ENCODE peak calls at places on chromosomes 2 and 18, in four cellular contexts. D is SK-N-SH, P is neural progenitor cell, K is OCI-LY7. U is an unnamed sample.

GRCh38 chr2:215447056-215447455 is 11.2 kb upstream of the FN1 start:
- DNase-seq in K (no peak), D (no peak), P (no peak), U (no peak)

GRCh38 chr2:154226931-154227330 is 355.2 kb downstream of the GALNT13 start:
- DNase-seq in D (no peak), P (no peak), K (no peak), U (no peak)

GRCh38 chr18:8735274-8735673 is 29.9 kb downstream of the MTCL1 start:
- DNase-seq in P (peak), D (no peak), K (no peak), U (no peak)

GRCh38 chr2:7888876-7889275 is 793.0 kb upstream of the ID2 start:
- DNase-seq in K (no peak), P (no peak), D (no peak), U (no peak)

GRCh38 chr2:1727101-1727771 is 17.1 kb downstream of the PXDN start:
- DNase-seq in K (no peak), P (no peak), D (no peak), U (no peak)

GRCh38 chr2:163552758-163553157 is 183.1 kb downstream of the FIGN start:
- DNase-seq in P (no peak), D (no peak), K (no peak), U (no peak)

GRCh38 chr2:173719471-173719870 is 245.7 kb downstream of the SP3 start:
- DNase-seq in K (no peak), P (no peak), D (no peak), U (no peak)

GRCh38 chr18:55343396-55344073 is 244.5 kb downstream of the TCF4 start:
- DNase-seq in K (peak), P (no peak), D (no peak), U (peak)

GRCh38 chr2:150548527-150548926 is 61.1 kb upstream of the RND3 start:
- DNase-seq in D (peak), P (peak), K (peak), U (peak)

GRCh38 chr2:23327897-23328296 is 57.1 kb upstream of the KLHL29 start:
- DNase-seq in K (no peak), P (no peak), D (peak), U (no peak)

GRCh38 chr2:112582314-112582746 is 2.1 kb upstream of the CHCHD5 start:
- DNase-seq in P (peak), D (peak), K (peak), U (peak)

GRCh38 chr2:96113367-96113677 is 3.0 kb downstream of the ADRA2B start:
- DNase-seq in D (no peak), P (no peak), K (peak), U (no peak)

GRCh38 chr2:72094701-72095100 is 53.0 kb downstream of the CYP26B1 start:
- DNase-seq in K (no peak), D (no peak), P (no peak), U (no peak)

GRCh38 chr2:100610381-100610831 is 47.6 kb downstream of the PDCL3 start:
- DNase-seq in P (peak), K (peak), D (peak), U (peak)

GRCh38 chr2:191942114-191943103 is 95.5 kb upstream of the CAVIN2 start:
- DNase-seq in K (no peak), P (peak), D (peak), U (peak)

GRCh38 chr2:126864861-126865260 is 33.8 kb upstream of the TEX51 start:
- DNase-seq in P (no peak), K (peak), D (no peak), U (no peak)

GRCh38 chr2:169709970-169710369 is 15.7 kb downstream of the PHOSPHO2 start:
- DNase-seq in P (no peak), D (no peak), K (no peak), U (no peak)

GRCh38 chr2:161651547-161651946 is 27.3 kb downstream of the SLC4A10 start:
- DNase-seq in P (no peak), K (no peak), D (no peak), U (no peak)

GRCh38 chr18:70334728-70335329 is 46.0 kb downstream of the SOCS6 start:
- DNase-seq in D (no peak), P (no peak), K (no peak), U (no peak)

GRCh38 chr2:118492335-118492734 is 355.1 kb downstream of the EN1 start:
- DNase-seq in K (peak), D (no peak), P (no peak), U (peak)

GRCh38 chr2:171598713-171599319 is 76.5 kb downstream of the CYBRD1 start:
- DNase-seq in P (peak), K (peak), D (peak), U (peak)

GRCh38 chr2:3465844-3466481 is 53.4 kb downstream of the ADI1 start:
- DNase-seq in K (no peak), D (no peak), P (no peak), U (peak)

GRCh38 chr18:22168360-22168921 is 948 bp upstream of the GATA6 start:
- DNase-seq in P (peak), D (peak), K (no peak), U (peak)

GRCh38 chr2:26848336-26849055 is 564 bp downstream of the DPYSL5 start:
- DNase-seq in D (peak), P (peak), K (no peak), U (peak)

GRCh38 chr18:48059363-48060109 is 129.1 kb upstream of the SMAD2 start:
- DNase-seq in P (peak), D (peak), K (no peak), U (peak)

GRCh38 chr2:181312515-181312927 is 144.7 kb upstream of the ITGA4 start:
- DNase-seq in D (no peak), K (peak), P (no peak), U (no peak)

GRCh38 chr2:66508358-66509071 is 73.6 kb downstream of the MEIS1 start:
- DNase-seq in D (peak), P (peak), K (no peak), U (no peak)

GRCh38 chr18:1062592-1062991 is 157.9 kb downstream of the ADCYAP1 start:
- DNase-seq in K (no peak), D (no peak), P (peak), U (no peak)

GRCh38 chr2:39435974-39436591 is 1.0 kb downstream of the MAP4K3 start:
- DNase-seq in K (peak), P (no peak), D (peak), U (peak)

DNA sequence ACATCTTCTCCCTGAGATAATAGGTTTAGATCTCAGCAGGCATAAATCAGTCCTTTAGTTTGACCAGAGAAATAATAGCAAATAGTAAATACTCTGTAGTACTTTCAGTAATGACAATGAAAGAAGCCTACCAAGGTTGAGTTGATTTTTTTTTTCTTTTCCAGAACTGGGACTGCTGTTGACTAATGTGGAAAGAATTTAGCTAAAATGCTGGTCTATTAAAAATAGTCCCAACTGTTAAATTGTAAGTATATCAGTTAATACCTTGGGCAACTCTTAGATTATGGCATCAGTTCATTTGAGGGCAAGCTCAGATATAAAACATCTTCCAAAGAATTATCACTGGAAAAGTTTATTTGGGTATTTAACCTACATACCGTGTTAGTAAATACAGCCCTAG is 121.0 kb downstream of the MTX2 start:
- DNase-seq in K (no peak), D (no peak), P (no peak), U (no peak)
- TF ChIP-seq EZH2phosphoT487 in K (no peak), D (no peak), P (no peak), U (no peak)

DNA sequence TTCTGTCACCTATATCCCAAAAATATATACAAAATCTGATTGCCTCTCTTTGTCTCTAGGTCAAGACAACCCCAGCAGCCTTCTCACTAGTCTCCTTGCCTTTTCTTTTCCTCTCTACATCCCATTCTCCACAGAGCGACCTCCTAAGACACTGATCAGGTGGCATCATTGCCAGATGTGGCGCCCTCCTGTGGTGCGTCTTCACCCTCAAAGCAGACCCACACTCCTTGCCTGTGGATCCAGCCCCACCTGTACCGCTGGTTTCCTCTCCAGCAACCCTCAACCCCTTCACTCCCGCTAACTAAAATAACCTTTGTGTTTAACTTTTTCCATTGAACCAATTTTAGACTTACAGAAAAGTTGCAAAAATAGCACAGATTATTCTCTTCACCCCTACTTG is 273.3 kb downstream of the GLI2 start:
- DNase-seq in D (no peak), P (peak), K (peak), U (no peak)
- TF ChIP-seq CTCF in D (peak), P (peak), K (peak), U (peak)

GRCh38 chr2:238339814-238340213 is 19.5 kb downstream of the TRAF3IP1 start:
- DNase-seq in K (no peak), D (peak), P (no peak), U (no peak)

GRCh38 chr2:238338710-238339394 is 18.5 kb downstream of the TRAF3IP1 start:
- DNase-seq in P (peak), K (no peak), D (no peak), U (no peak)

GRCh38 chr2:238341536-238341935 is 21.2 kb downstream of the TRAF3IP1 start:
- DNase-seq in K (no peak), P (no peak), D (no peak), U (no peak)

GRCh38 chr2:238337846-238338245 is 17.5 kb downstream of the TRAF3IP1 start:
- DNase-seq in D (no peak), K (no peak), P (no peak), U (no peak)

GRCh38 chr2:238339395-238339780 is 19.1 kb downstream of the TRAF3IP1 start:
- DNase-seq in K (no peak), P (no peak), D (no peak), U (no peak)
- TF ChIP-seq EZH2phosphoT487 in K (no peak), P (no peak), D (no peak), U (no peak)

GRCh38 chr2:52805901-52806410 is 961.6 kb upstream of the CHAC2 start:
- DNase-seq in P (no peak), K (no peak), D (no peak), U (no peak)

DNA sequence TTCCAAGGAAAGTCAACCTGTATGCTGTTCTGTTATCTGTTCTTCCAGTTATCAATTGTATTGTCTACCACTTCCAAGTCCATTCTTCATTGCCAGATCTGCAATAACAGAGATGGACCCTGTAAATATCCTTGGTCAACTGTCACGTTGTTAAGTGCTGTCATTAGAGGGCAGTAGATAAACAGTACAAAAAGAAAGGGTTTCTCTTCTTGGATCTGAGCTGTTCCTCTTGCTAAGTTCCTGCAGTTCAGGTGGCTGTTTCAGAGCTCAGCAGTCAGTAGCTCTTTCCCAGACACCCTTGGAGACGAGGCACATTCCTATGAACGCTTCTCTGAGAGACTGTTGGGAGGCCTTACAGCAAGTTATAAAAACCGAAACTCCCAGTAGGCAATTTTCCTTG is 957.1 kb upstream of the CHAC2 start:
- DNase-seq in P (peak), D (peak), K (no peak), U (peak)
- TF ChIP-seq CTCF in P (peak), D (peak), K (peak), U (peak)

GRCh38 chr2:32416519-32416918 is 59.7 kb downstream of the BIRC6 start:
- DNase-seq in D (no peak), K (no peak), P (no peak), U (no peak)
- TF ChIP-seq EZH2phosphoT487 in D (no peak), K (no peak), P (no peak), U (no peak)

GRCh38 chr2:197310271-197310939 is at the start of gene ANKRD44:
- DNase-seq in P (peak), D (peak), K (peak), U (peak)
- TF ChIP-seq CTCF in P (peak), D (peak), K (peak), U (peak)

DNA sequence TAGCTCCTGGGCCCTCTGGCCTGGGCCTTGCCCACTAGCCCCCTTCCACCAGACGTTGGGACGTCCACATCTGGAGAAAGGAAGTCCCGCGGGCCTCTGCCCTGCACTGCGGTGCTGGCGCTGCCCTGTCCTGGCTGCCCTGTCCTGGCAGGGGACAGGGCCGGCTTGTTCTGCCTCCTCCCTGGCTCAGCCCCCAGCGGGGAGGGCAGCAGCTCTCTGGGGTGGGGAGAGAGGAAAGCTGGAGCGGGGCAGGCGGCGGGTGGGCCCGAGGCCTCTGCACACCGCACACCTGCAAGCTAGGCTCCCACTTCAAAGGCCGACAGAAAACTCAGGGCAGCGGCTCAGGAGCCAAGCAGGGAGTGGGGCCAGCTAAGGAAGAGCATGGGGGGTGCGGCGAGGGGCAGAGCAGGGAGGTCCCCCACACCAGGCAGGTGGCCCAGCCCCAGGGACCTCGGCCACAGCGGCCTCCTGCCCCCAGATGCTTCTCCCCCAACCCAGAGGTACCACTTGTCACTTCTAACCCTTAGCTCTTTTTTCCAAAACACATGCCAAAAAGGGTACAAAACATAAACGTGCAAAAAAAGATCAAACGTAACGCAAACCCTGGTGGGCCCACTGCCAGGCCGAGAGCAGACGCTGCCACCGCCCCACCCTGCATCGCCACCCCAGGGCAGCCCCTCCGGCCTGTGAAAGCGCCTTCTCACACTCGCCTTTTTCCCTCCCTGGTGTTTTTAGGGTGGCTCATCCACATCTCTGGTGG is 13.5 kb downstream of the SNED1 start:
- DNase-seq in D (peak), K (no peak), P (no peak), U (peak)
- TF ChIP-seq EZH2phosphoT487 in D (no peak), K (no peak), P (no peak), U (no peak)

GRCh38 chr18:49562481-49563129 is 748 bp downstream of the LIPG start:
- DNase-seq in K (no peak), P (peak), D (no peak), U (peak)

GRCh38 chr18:49560277-49561126 is 1.4 kb upstream of the LIPG start:
- DNase-seq in D (peak), K (no peak), P (peak), U (peak)

GRCh38 chr18:49563130-49563540 is 1.3 kb downstream of the LIPG start:
- DNase-seq in D (no peak), K (no peak), P (no peak), U (no peak)

GRCh38 chr18:49561127-49561376 is 805 bp upstream of the LIPG start:
- DNase-seq in P (no peak), K (no peak), D (peak), U (no peak)

DNA sequence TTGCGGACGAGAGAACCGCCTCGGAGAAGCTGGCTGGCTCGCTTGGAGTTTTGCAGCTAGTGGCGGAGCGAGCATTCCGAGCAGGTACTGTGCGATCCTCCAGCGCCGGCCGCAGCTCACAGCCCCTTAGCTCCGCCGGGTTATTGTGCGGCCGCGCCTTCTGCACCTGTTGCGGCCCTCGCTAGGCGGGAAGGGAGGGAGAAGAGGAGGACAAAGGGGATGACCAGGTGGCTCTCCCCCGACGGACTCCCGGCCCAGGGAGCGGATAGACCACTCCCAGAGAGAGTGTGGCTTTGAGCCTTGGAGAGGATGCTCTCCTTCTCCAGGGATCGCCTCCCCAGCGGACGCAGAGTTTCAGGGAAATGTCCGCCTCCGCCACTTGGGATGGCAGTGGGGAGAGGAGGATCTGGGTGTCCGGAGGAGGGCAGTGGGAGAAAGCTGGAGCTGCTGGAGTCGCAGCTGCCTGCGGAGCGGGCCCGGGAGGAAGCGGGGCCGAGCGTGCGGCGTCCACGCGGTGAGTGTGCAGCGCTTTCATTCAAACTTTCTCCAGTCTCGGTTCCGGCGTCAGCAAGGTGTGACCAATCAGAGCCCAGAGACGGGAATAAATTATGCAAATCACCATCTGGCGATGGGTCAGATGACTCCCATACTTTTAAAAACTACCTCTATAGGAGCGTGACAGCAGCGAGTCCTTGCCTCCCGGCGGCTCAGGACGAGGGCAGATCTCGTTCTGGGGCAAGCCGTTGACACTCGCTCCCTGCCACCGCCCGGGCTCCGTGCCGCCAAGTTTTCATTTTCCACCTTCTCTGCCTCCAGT is at the start of gene LIPG:
- DNase-seq in D (peak), P (peak), K (no peak), U (peak)
- TF ChIP-seq CTCF in D (no peak), P (no peak), K (no peak), U (no peak)